ENCODE peak calls at places on chromosomes 12 and 14, in ten cellular contexts. One of them, this sample, is unnamed. For H3K36me3, the result is how much of the 10 kb centered on the place peaks cover.

GRCh38 chr12:34363050-34363673 is 340.9 kb downstream of the ALG10 start:
- DNase-seq in PC-9: no peak
- DNase-seq in esophagus muscularis mucosa: no peak
- DNase-seq in Peyer's patch: no peak
- DNase-seq in mammary epithelial cell: no peak
- DNase-seq in upper lobe of left lung: no peak
- DNase-seq in neuronal stem cell: no peak
- DNase-seq in PC-3: peak
- DNase-seq in thoracic aorta: no peak
- DNase-seq in WERI-Rb-1: no peak
- DNase-seq in this sample: no peak

GRCh38 chr12:113162102-113163029 is 12.8 kb downstream of the CFAP73 start:
- DNase-seq in thoracic aorta: no peak
- DNase-seq in upper lobe of left lung: no peak
- DNase-seq in Peyer's patch: no peak
- DNase-seq in neuronal stem cell: no peak
- DNase-seq in mammary epithelial cell: no peak
- DNase-seq in esophagus muscularis mucosa: no peak
- DNase-seq in WERI-Rb-1: peak
- DNase-seq in PC-9: peak
- DNase-seq in PC-3: peak
- DNase-seq in this sample: peak

GRCh38 chr14:87805315-87805723 is 187.7 kb downstream of the GALC start:
- DNase-seq in WERI-Rb-1: peak
- DNase-seq in mammary epithelial cell: peak
- DNase-seq in Peyer's patch: no peak
- DNase-seq in upper lobe of left lung: no peak
- DNase-seq in PC-9: no peak
- DNase-seq in thoracic aorta: no peak
- DNase-seq in neuronal stem cell: no peak
- DNase-seq in esophagus muscularis mucosa: no peak
- DNase-seq in PC-3: peak
- DNase-seq in this sample: no peak

GRCh38 chr14:96177766-96178377 is 26.8 kb upstream of the BDKRB2 start:
- DNase-seq in upper lobe of left lung: no peak
- DNase-seq in thoracic aorta: no peak
- DNase-seq in Peyer's patch: no peak
- DNase-seq in neuronal stem cell: no peak
- DNase-seq in esophagus muscularis mucosa: no peak
- DNase-seq in PC-9: no peak
- DNase-seq in WERI-Rb-1: no peak
- DNase-seq in PC-3: no peak
- DNase-seq in mammary epithelial cell: peak
- DNase-seq in this sample: peak

GRCh38 chr12:45708363-45708762 is 21.1 kb upstream of the ARID2 start:
- DNase-seq in thoracic aorta: no peak
- DNase-seq in esophagus muscularis mucosa: no peak
- DNase-seq in mammary epithelial cell: no peak
- DNase-seq in PC-3: no peak
- DNase-seq in neuronal stem cell: no peak
- DNase-seq in Peyer's patch: no peak
- DNase-seq in upper lobe of left lung: no peak
- DNase-seq in WERI-Rb-1: no peak
- DNase-seq in PC-9: no peak
- DNase-seq in this sample: no peak

GRCh38 chr14:37179896-37180502 is 7.6 kb upstream of the SLC25A21 start:
- DNase-seq in upper lobe of left lung: no peak
- DNase-seq in WERI-Rb-1: no peak
- DNase-seq in PC-9: no peak
- DNase-seq in neuronal stem cell: no peak
- DNase-seq in PC-3: peak
- DNase-seq in mammary epithelial cell: peak
- DNase-seq in thoracic aorta: no peak
- DNase-seq in Peyer's patch: no peak
- DNase-seq in esophagus muscularis mucosa: no peak
- DNase-seq in this sample: no peak

GRCh38 chr12:94147991-94148840 is at the start of gene PLXNC1:
- DNase-seq in PC-9: no peak
- DNase-seq in thoracic aorta: no peak
- DNase-seq in Peyer's patch: peak
- DNase-seq in esophagus muscularis mucosa: no peak
- DNase-seq in mammary epithelial cell: peak
- DNase-seq in neuronal stem cell: peak
- DNase-seq in WERI-Rb-1: peak
- DNase-seq in upper lobe of left lung: peak
- DNase-seq in PC-3: no peak
- DNase-seq in this sample: peak

GRCh38 chr12:2877959-2878732 is 1.1 kb downstream of the RHNO1 start:
- DNase-seq in esophagus muscularis mucosa: no peak
- DNase-seq in neuronal stem cell: no peak
- DNase-seq in mammary epithelial cell: peak
- DNase-seq in PC-3: no peak
- DNase-seq in Peyer's patch: no peak
- DNase-seq in upper lobe of left lung: no peak
- DNase-seq in thoracic aorta: no peak
- DNase-seq in WERI-Rb-1: peak
- DNase-seq in PC-9: no peak
- DNase-seq in this sample: no peak

GRCh38 chr12:78698747-78699146 is 165.8 kb upstream of the SYT1 start:
- DNase-seq in esophagus muscularis mucosa: no peak
- DNase-seq in neuronal stem cell: no peak
- DNase-seq in WERI-Rb-1: no peak
- DNase-seq in Peyer's patch: no peak
- DNase-seq in mammary epithelial cell: peak
- DNase-seq in upper lobe of left lung: no peak
- DNase-seq in thoracic aorta: no peak
- DNase-seq in PC-3: peak
- DNase-seq in PC-9: peak
- DNase-seq in this sample: no peak

GRCh38 chr14:58501214-58501816 is 73.8 kb downstream of the KIAA0586 start:
- DNase-seq in PC-3: peak
- DNase-seq in Peyer's patch: peak
- DNase-seq in upper lobe of left lung: no peak
- DNase-seq in esophagus muscularis mucosa: no peak
- DNase-seq in WERI-Rb-1: peak
- DNase-seq in PC-9: peak
- DNase-seq in neuronal stem cell: peak
- DNase-seq in thoracic aorta: no peak
- DNase-seq in mammary epithelial cell: peak
- DNase-seq in this sample: peak

GRCh38 chr14:69580009-69580577 is 5.4 kb upstream of the CCDC177 start:
- DNase-seq in WERI-Rb-1: peak
- DNase-seq in PC-3: peak
- DNase-seq in PC-9: peak
- DNase-seq in mammary epithelial cell: peak
- DNase-seq in Peyer's patch: peak
- DNase-seq in neuronal stem cell: no peak
- DNase-seq in esophagus muscularis mucosa: no peak
- DNase-seq in thoracic aorta: no peak
- DNase-seq in upper lobe of left lung: no peak
- DNase-seq in this sample: peak

GRCh38 chr12:81077329-81077685 is 572 bp upstream of the ACSS3 start:
- DNase-seq in neuronal stem cell: peak
- DNase-seq in Peyer's patch: no peak
- DNase-seq in PC-9: no peak
- DNase-seq in esophagus muscularis mucosa: no peak
- DNase-seq in mammary epithelial cell: no peak
- DNase-seq in upper lobe of left lung: no peak
- DNase-seq in WERI-Rb-1: no peak
- DNase-seq in thoracic aorta: no peak
- DNase-seq in PC-3: no peak
- DNase-seq in this sample: peak

GRCh38 chr12:10634427-10634826 is 21.0 kb upstream of the MAGOHB start:
- DNase-seq in upper lobe of left lung: no peak
- DNase-seq in Peyer's patch: no peak
- DNase-seq in PC-9: peak
- DNase-seq in esophagus muscularis mucosa: no peak
- DNase-seq in PC-3: peak
- DNase-seq in thoracic aorta: no peak
- DNase-seq in neuronal stem cell: no peak
- DNase-seq in mammary epithelial cell: peak
- DNase-seq in WERI-Rb-1: no peak
- DNase-seq in this sample: peak

DNA sequence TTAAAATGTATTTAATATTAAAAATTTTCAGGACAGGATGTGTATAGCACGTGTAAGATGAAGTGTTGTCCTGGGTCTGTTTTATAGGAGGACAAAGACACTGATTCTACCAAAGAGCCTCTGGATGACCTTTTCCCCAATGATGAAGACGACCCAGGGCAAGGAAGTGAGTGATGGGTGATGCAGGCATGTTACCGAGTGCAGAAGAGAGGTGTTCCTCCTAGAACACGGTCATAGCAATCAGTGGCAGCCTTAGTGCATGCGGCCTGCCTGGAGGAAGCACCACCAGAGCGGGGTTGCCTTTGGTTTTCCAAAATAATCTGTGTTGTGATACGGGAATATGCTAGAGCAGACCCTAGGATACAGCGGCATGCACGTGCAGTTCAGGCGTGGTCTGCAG is 33.0 kb downstream of the KLC1 start:
- DNase-seq in PC-3: no peak
- DNase-seq in WERI-Rb-1: no peak
- DNase-seq in upper lobe of left lung: no peak
- DNase-seq in mammary epithelial cell: no peak
- DNase-seq in PC-9: no peak
- DNase-seq in thoracic aorta: no peak
- DNase-seq in neuronal stem cell: no peak
- DNase-seq in esophagus muscularis mucosa: no peak
- DNase-seq in Peyer's patch: no peak
- DNase-seq in this sample: no peak
- H3K36me3 ChIP-seq in PC-3: half or more
- H3K36me3 ChIP-seq in WERI-Rb-1: half or more
- H3K36me3 ChIP-seq in upper lobe of left lung: half or more
- H3K36me3 ChIP-seq in mammary epithelial cell: under half
- H3K36me3 ChIP-seq in PC-9: half or more
- H3K36me3 ChIP-seq in thoracic aorta: under half
- H3K36me3 ChIP-seq in neuronal stem cell: under half
- H3K36me3 ChIP-seq in esophagus muscularis mucosa: half or more
- H3K36me3 ChIP-seq in Peyer's patch: under half
- H3K36me3 ChIP-seq in this sample: under half

GRCh38 chr12:6458281-6459003 is 6.6 kb downstream of the TAPBPL start:
- DNase-seq in mammary epithelial cell: no peak
- DNase-seq in WERI-Rb-1: no peak
- DNase-seq in thoracic aorta: no peak
- DNase-seq in esophagus muscularis mucosa: no peak
- DNase-seq in upper lobe of left lung: no peak
- DNase-seq in neuronal stem cell: no peak
- DNase-seq in PC-9: no peak
- DNase-seq in PC-3: no peak
- DNase-seq in Peyer's patch: peak
- DNase-seq in this sample: no peak
- H3K36me3 ChIP-seq in mammary epithelial cell: under half
- H3K36me3 ChIP-seq in WERI-Rb-1: under half
- H3K36me3 ChIP-seq in thoracic aorta: half or more
- H3K36me3 ChIP-seq in esophagus muscularis mucosa: half or more
- H3K36me3 ChIP-seq in upper lobe of left lung: half or more
- H3K36me3 ChIP-seq in neuronal stem cell: under half
- H3K36me3 ChIP-seq in PC-9: under half
- H3K36me3 ChIP-seq in PC-3: under half
- H3K36me3 ChIP-seq in Peyer's patch: under half
- H3K36me3 ChIP-seq in this sample: under half

GRCh38 chr12:14481201-14481600 is 86.5 kb downstream of the PLBD1 start:
- DNase-seq in mammary epithelial cell: no peak
- DNase-seq in PC-9: no peak
- DNase-seq in WERI-Rb-1: no peak
- DNase-seq in neuronal stem cell: no peak
- DNase-seq in upper lobe of left lung: no peak
- DNase-seq in thoracic aorta: no peak
- DNase-seq in esophagus muscularis mucosa: no peak
- DNase-seq in PC-3: no peak
- DNase-seq in Peyer's patch: no peak
- DNase-seq in this sample: no peak

GRCh38 chr12:14479004-14479403 is 88.7 kb downstream of the PLBD1 start:
- DNase-seq in mammary epithelial cell: no peak
- DNase-seq in Peyer's patch: no peak
- DNase-seq in thoracic aorta: no peak
- DNase-seq in esophagus muscularis mucosa: no peak
- DNase-seq in PC-3: no peak
- DNase-seq in PC-9: no peak
- DNase-seq in upper lobe of left lung: no peak
- DNase-seq in WERI-Rb-1: no peak
- DNase-seq in neuronal stem cell: no peak
- DNase-seq in this sample: no peak

GRCh38 chr12:14482361-14482760 is 85.3 kb downstream of the PLBD1 start:
- DNase-seq in Peyer's patch: no peak
- DNase-seq in PC-9: no peak
- DNase-seq in upper lobe of left lung: no peak
- DNase-seq in WERI-Rb-1: no peak
- DNase-seq in PC-3: no peak
- DNase-seq in neuronal stem cell: no peak
- DNase-seq in thoracic aorta: no peak
- DNase-seq in esophagus muscularis mucosa: no peak
- DNase-seq in mammary epithelial cell: no peak
- DNase-seq in this sample: no peak

GRCh38 chr12:14482886-14483285 is 84.8 kb downstream of the PLBD1 start:
- DNase-seq in thoracic aorta: no peak
- DNase-seq in PC-9: no peak
- DNase-seq in Peyer's patch: no peak
- DNase-seq in neuronal stem cell: no peak
- DNase-seq in upper lobe of left lung: no peak
- DNase-seq in WERI-Rb-1: no peak
- DNase-seq in mammary epithelial cell: peak
- DNase-seq in esophagus muscularis mucosa: no peak
- DNase-seq in PC-3: no peak
- DNase-seq in this sample: no peak
- H3K36me3 ChIP-seq in thoracic aorta: half or more
- H3K36me3 ChIP-seq in PC-9: under half
- H3K36me3 ChIP-seq in Peyer's patch: under half
- H3K36me3 ChIP-seq in neuronal stem cell: under half
- H3K36me3 ChIP-seq in upper lobe of left lung: half or more
- H3K36me3 ChIP-seq in WERI-Rb-1: under half
- H3K36me3 ChIP-seq in mammary epithelial cell: under half
- H3K36me3 ChIP-seq in esophagus muscularis mucosa: half or more
- H3K36me3 ChIP-seq in PC-3: under half
- H3K36me3 ChIP-seq in this sample: half or more

DNA sequence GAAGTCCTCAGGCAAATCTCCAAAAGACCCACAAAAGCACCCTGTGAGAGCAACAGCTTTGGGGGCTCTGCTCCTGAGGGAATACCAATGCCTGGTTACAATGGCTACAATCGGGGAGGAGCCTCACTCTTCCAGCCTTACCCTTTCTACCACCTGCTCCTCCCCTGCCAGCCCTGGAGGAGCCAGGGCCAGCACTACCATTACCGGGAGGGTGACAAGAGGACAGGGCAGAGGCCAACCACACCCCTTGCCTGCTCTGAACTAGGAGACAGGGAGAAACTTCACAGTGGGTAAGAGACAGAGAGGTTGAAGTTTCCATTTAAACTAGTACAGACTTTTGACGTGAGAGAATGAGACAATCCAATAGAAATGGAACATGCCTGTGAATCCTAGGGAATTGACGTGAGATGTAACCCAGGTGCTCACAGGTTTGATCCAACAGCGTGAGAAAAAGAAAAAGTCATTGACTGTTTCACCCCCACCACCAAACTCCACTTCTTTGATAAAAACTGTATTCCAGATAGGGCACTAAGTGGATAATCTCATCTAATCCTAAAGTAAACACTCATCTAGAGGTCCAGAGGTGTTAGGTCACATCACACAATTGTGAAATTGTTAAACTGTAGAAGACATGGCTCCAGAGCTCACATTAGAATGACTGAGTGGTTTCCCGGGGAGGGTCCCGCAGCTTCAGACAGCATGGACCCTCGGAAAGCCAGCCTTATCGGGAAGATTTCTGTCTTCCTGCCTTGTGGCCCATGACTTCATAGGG is 8.4 kb upstream of the TC2N start:
- DNase-seq in PC-9: no peak
- DNase-seq in PC-3: no peak
- DNase-seq in mammary epithelial cell: no peak
- DNase-seq in Peyer's patch: peak
- DNase-seq in thoracic aorta: no peak
- DNase-seq in neuronal stem cell: no peak
- DNase-seq in esophagus muscularis mucosa: no peak
- DNase-seq in WERI-Rb-1: no peak
- DNase-seq in upper lobe of left lung: no peak
- DNase-seq in this sample: no peak
- H3K36me3 ChIP-seq in PC-9: under half
- H3K36me3 ChIP-seq in PC-3: under half
- H3K36me3 ChIP-seq in mammary epithelial cell: under half
- H3K36me3 ChIP-seq in Peyer's patch: under half
- H3K36me3 ChIP-seq in thoracic aorta: half or more
- H3K36me3 ChIP-seq in neuronal stem cell: under half
- H3K36me3 ChIP-seq in esophagus muscularis mucosa: under half
- H3K36me3 ChIP-seq in WERI-Rb-1: under half
- H3K36me3 ChIP-seq in upper lobe of left lung: under half
- H3K36me3 ChIP-seq in this sample: under half